ENCODE peak calls at places on chromosomes 16 and 17, in five cellular contexts. E, Q, T, V and Z are unnamed samples.

GRCh38 chr17:53462393-53462811 is 360.3 kb upstream of the KIF2B start:
- DNase-seq in E (no peak), Q (no peak), T (no peak), V (no peak), Z (peak; percentile 40)

GRCh38 chr16:83206426-83206825 is 579.7 kb downstream of the CDH13 start:
- DNase-seq in E (no peak), Q (no peak), T (no peak), V (no peak), Z (no peak)

GRCh38 chr16:67406628-67407027 is 9.6 kb downstream of the ZDHHC1 start:
- DNase-seq in E (no peak), Q (no peak), T (no peak), V (no peak), Z (peak; percentile 75)

GRCh38 chr17:55607736-55608341 is 96.6 kb upstream of the SMIM36 start:
- DNase-seq in E (no peak), Q (no peak), T (no peak), V (peak; percentile 81), Z (no peak)

GRCh38 chr17:30332057-30332542 is 1.8 kb downstream of the TMIGD1 start:
- DNase-seq in E (no peak), Q (peak; percentile 88), T (peak; percentile 72), V (peak; percentile 73), Z (no peak)

GRCh38 chr16:77918792-77919707 is 103.3 kb upstream of the CLEC3A start:
- DNase-seq in E (no peak), Q (peak; percentile 24), T (no peak), V (peak; percentile 4), Z (peak; percentile 67)

GRCh38 chr17:73203135-73203787 is 10.4 kb downstream of the COG1 start:
- DNase-seq in E (no peak), Q (peak; percentile 96), T (no peak), V (no peak), Z (peak; percentile 90)

GRCh38 chr17:40063034-40063765 is 435 bp downstream of the THRA start:
- DNase-seq in E (peak; percentile 60), Q (peak; percentile 41), T (no peak), V (no peak), Z (peak; percentile 67)

DNA sequence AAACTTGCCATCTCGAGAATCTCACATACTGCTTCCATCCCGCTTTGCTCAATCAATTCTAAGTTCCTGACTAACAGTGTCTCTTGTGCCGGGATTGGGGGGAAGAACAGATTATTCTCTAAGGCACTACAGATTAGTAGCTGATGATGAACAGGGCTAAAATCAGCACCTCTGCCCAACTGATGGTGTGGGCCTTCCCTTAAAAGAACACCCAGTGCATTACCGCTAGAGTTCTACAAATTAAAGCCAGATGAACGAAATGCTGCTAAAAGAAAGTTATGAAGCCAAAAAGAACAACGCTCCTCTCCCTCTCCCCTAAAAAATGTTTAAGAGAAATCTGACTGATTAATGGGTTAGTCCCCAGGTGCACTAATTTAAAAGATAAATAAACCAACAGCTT is 4.4 kb downstream of the CDC27 start:
- DNase-seq in E (no peak), Q (no peak), T (no peak), V (no peak), Z (no peak)
- H3K4me2 ChIP-seq in E (peak overlapping the region; percentile 64), Q (peak overlapping the region; percentile 28), T (peak overlapping the region; percentile 46), V (no peak overlapping the region), Z (peak overlapping the region; percentile 13)

GRCh38 chr17:42657824-42658588 is 1.1 kb upstream of the TUBG2 start:
- DNase-seq in E (no peak), Q (no peak), T (no peak), V (no peak), Z (no peak)

GRCh38 chr17:42665581-42666001 is 6.5 kb downstream of the TUBG2 start:
- DNase-seq in E (no peak), Q (no peak), T (no peak), V (no peak), Z (no peak)

GRCh38 chr17:42659079-42659931 is at the start of gene TUBG2:
- DNase-seq in E (no peak), Q (peak; percentile 92), T (no peak), V (peak; percentile 94), Z (peak; percentile 92)

GRCh38 chr17:42655528-42655927 is 3.6 kb upstream of the TUBG2 start:
- DNase-seq in E (no peak), Q (no peak), T (no peak), V (no peak), Z (no peak)

DNA sequence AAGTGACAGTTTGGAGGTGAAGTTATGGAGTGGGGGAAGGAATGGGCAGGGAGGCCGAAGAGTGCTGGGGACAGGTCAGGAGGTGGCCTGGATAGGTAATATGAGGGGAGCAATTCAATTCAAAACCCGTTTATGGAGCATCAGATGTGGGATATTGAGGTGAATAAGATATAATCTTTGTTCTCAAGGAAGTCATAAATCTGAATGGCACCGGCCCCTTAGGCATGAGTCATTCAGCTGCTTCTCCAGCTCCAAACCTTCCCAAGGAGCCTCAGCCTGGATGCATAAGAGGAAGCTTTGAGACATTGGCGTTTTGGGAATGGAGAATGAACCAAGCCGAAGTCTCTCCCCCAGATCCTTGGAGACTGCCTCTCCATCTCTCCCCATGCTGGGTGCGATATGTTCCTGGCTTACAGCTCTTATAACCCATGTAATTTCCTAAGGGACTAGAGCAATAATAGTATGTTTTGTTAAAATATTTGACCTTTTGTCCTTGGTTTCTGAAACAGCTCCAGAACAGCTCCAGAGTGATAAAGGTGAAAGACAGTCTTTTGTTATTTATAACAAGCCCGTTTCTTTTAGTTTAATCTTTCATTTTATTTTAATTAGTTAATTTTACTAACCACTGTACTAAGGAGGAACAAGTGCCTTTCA is 1.7 kb downstream of the TUBG2 start:
- DNase-seq in E (peak; percentile 63), Q (no peak), T (no peak), V (peak; percentile 68), Z (peak; percentile 63)
- TF ChIP-seq MYC in E (no peak), Q (no peak), T (no peak), V (no peak), Z (no peak)

GRCh38 chr16:49836668-49837067 is 19.2 kb downstream of the ZNF423 start:
- DNase-seq in E (no peak), Q (no peak), T (no peak), V (no peak), Z (no peak)

GRCh38 chr16:49838639-49839461 is 17.1 kb downstream of the ZNF423 start:
- DNase-seq in E (no peak), Q (no peak), T (no peak), V (no peak), Z (no peak)

GRCh38 chr16:49838361-49838638 is 17.6 kb downstream of the ZNF423 start:
- DNase-seq in E (no peak), Q (no peak), T (no peak), V (no peak), Z (no peak)

GRCh38 chr16:49837673-49838360 is 18.1 kb downstream of the ZNF423 start:
- DNase-seq in E (peak; percentile 35), Q (no peak), T (no peak), V (no peak), Z (no peak)

GRCh38 chr16:49839462-49839825 is 16.5 kb downstream of the ZNF423 start:
- DNase-seq in E (no peak), Q (no peak), T (no peak), V (no peak), Z (no peak)
- H3K4me2 ChIP-seq in E (no peak overlapping the region), Q (no peak overlapping the region), T (no peak overlapping the region), V (no peak overlapping the region), Z (no peak overlapping the region)

DNA sequence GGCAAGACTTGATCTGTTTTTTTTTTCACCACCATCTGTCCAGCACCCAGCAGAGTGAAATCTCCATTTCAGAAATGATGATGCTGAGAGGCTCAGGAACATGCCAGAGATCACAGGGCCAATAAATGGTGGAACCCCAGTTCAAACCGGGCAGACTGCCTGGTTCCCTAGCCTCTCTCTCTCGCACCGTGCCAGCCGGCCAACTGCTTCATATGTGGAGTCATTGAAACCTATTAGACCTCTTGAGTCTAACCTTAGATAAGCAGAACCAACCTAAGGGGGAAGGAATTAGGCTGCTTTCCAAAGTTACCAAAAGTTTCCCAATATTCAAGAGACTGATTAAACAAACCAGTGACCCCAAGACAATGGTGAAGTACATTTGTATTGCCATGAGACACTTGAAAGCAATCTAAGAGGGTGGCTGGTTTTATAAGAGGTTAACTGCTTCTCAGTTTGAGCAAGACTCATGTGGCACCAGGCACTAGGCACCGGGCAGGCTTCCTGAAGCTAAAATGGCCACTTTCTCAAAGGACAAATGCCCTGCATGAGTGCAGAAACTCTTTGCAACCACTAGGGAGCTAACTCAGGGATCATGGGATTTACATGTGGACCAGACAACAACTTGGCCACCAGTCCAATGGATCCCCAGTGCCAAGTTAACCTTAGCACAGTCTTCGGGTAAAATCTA is 18.4 kb downstream of the TOX3 start:
- DNase-seq in E (no peak), Q (no peak), T (no peak), V (no peak), Z (no peak)
- TF ChIP-seq MYC in E (no peak), Q (no peak), T (no peak), V (no peak), Z (no peak)

GRCh38 chr16:57013902-57014301 is 24.5 kb downstream of the NLRC5 start:
- DNase-seq in E (no peak), Q (no peak), T (no peak), V (no peak), Z (no peak)

GRCh38 chr16:57009641-57010170 is 20.3 kb downstream of the NLRC5 start:
- DNase-seq in E (no peak), Q (no peak), T (no peak), V (no peak), Z (no peak)

GRCh38 chr16:57013268-57013667 is 23.9 kb downstream of the NLRC5 start:
- DNase-seq in E (no peak), Q (no peak), T (no peak), V (no peak), Z (no peak)

GRCh38 chr16:57008440-57008839 is 19.1 kb downstream of the NLRC5 start:
- DNase-seq in E (no peak), Q (no peak), T (no peak), V (no peak), Z (no peak)

DNA sequence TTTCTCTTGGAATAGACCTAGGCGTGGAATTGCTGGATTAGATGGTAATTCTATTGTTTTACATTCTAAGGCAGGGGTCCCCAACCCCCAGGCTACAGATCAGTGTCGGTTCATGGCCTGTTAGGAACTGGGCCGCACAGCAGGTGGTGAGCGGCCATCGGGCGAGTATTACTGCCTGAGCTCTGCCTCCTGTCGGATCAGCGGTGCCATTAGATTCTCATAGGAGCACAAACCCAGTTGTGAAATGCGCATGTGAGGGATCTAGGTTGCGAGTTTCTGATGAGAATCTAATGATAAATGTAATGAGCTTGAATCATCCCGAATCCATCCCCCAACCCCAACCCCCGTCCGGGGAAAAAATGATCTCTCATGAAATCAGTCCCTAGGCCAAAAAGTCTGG is 23.0 kb downstream of the NLRC5 start:
- DNase-seq in E (no peak), Q (no peak), T (no peak), V (no peak), Z (no peak)
- H3K4me2 ChIP-seq in E (no peak overlapping the region), Q (no peak overlapping the region), T (no peak overlapping the region), V (no peak overlapping the region), Z (no peak overlapping the region)